ENCODE peak calls at places on chromosomes 12 and 14, in six cellular contexts. M is choroid plexus epithelial cell, Q is HFF-Myc, J is AG10803, U is fibroblast of mammary gland, K is astrocyte of the spinal cord. N is an unnamed sample.

GRCh38 chr14:68886109-68886434 is 93.0 kb downstream of the ACTN1 start:
- DNase-seq in U (no peak), K (no peak), M (peak), J (no peak), Q (no peak), N (no peak)

GRCh38 chr14:100448376-100448775 is 125.2 kb downstream of the SLC25A47 start:
- DNase-seq in U (no peak), J (no peak), M (no peak), K (no peak), Q (no peak), N (no peak)

GRCh38 chr12:79547735-79548347 is 142.9 kb downstream of the PAWR start:
- DNase-seq in M (peak), J (peak), U (peak), K (peak), Q (peak), N (peak)

GRCh38 chr12:88644946-88645702 is 64.9 kb upstream of the KITLG start:
- DNase-seq in Q (no peak), J (no peak), K (no peak), M (no peak), U (no peak), N (no peak)

GRCh38 chr14:105092124-105092911 is 27.1 kb upstream of the GPR132 start:
- DNase-seq in Q (no peak), J (no peak), M (no peak), K (no peak), U (no peak), N (no peak)

GRCh38 chr12:83784298-83784890 is 1097.7 kb downstream of the TMTC2 start:
- DNase-seq in U (peak), Q (no peak), K (no peak), M (no peak), J (peak), N (no peak)

GRCh38 chr12:3263939-3264699 is 186.9 kb downstream of the TSPAN9 start:
- DNase-seq in M (no peak), U (no peak), K (no peak), Q (no peak), J (no peak), N (no peak)

GRCh38 chr12:132600048-132601032 is 10.0 kb downstream of the LRCOL1 start:
- DNase-seq in J (peak), Q (no peak), M (peak), U (peak), K (peak), N (peak)

DNA sequence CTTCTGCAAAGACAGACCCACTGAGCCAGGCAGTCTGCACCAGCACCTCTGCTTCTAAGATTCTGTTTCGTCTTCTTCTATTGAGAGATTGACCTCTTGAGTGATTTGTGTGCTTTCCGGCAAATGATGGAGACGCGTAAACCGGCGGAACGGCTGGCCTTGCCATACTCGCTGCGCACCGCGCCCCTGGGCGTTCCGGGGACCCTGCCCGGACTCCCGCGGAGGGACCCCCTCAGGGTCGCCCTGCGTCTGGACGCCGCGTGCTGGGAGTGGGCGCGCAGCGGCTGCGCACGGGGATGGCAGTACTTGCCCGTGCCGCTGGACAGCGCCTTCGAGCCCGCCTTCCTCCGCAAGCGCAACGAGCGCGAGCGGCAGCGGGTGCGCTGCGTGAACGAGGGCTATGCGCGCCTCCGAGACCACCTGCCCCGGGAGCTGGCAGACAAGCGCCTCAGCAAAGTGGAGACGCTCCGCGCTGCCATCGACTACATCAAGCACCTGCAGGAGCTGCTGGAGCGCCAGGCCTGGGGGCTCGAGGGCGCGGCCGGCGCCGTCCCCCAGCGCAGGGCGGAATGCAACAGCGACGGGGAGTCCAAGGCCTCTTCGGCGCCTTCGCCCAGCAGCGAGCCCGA is 703 bp downstream of the ASCL4 start:
- DNase-seq in K (no peak), M (peak), J (no peak), U (no peak), Q (no peak), N (no peak)
- H3K4me3 ChIP-seq in K (no peak), M (no peak), J (no peak), U (no peak), Q (no peak), N (no peak)

DNA sequence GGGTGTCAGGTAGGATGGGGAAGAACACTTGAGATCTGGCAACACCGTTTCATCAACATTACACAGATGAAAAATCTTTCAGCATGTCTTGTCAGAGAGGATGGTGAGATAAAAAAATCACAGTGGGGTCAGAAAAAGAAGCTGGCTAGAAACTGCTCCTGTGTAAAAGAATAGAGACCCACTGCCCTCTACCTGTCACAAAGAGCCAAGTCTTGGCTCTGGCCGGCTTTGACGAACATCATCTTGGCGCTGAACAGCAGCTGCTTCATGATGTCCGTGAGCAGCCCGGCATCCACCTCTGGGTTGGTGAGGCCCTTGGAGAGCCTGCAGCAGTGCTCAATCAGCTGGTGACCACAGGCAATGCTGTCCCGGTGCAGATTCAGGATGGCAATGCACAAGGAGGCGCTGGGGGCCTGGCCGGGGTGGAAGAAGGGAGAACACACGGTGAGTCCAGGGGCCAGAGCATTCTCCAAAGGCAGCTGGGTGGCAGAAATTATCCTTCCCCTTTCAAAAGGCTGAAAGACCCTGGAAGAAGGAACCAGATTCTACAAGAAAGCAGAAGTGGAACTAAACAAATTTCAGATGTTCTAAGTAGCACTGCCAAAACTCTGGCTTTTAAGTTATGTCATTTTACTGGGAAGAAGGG is 50.2 kb downstream of the ZFYVE26 start:
- DNase-seq in Q (no peak), M (no peak), K (no peak), J (no peak), U (no peak), N (no peak)
- TF ChIP-seq CTCF in Q (no peak), M (no peak), K (no peak), J (no peak), U (no peak), N (no peak)

GRCh38 chr12:1583421-1584078 is 10.8 kb downstream of the FBXL14 start:
- DNase-seq in K (peak), J (peak), Q (peak), M (peak), U (peak), N (peak)
- H3K4me3 ChIP-seq in K (no peak), J (peak), Q (no peak), M (peak), U (no peak), N (no peak)

GRCh38 chr14:103281496-103282231 is 52.4 kb upstream of the EIF5 start:
- DNase-seq in Q (no peak), J (peak), U (peak), K (peak), M (peak), N (peak)
- TF ChIP-seq CTCF in Q (peak), J (peak), U (peak), K (peak), M (peak), N (peak)

DNA sequence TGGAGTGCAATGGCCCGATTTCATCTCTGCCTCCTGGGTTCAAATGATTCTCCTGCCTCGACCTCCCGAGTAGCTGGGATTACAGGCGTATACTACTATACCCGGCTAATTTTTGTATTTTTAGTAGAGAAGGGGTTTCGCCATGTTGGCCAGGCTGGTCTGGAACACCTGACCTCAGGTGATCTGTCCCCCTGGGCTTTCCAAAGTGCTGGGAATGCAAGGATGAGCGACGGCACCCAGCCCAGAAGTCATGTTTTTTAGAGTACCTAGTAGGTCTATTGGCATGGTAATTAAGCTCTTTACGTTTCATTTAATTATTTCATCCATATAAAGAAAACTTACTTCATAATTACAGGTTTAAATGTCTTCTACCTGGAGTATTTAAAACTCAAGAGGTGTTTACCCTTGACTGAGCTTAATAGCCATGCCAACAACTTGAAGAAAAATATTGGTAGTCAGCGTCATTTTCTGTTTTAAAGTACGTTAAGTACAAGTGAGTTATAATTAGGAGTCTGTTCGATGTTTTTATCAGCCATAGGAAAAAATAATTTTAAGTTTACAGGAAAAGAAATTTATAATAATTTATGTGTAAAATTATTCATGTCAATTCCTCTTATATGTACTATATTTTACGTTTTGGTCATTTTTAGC is 4.0 kb downstream of the TMPO start:
- DNase-seq in J (no peak), M (no peak), Q (no peak), U (no peak), K (no peak), N (no peak)
- H3K4me3 ChIP-seq in J (no peak), M (no peak), Q (no peak), U (no peak), K (no peak), N (no peak)

DNA sequence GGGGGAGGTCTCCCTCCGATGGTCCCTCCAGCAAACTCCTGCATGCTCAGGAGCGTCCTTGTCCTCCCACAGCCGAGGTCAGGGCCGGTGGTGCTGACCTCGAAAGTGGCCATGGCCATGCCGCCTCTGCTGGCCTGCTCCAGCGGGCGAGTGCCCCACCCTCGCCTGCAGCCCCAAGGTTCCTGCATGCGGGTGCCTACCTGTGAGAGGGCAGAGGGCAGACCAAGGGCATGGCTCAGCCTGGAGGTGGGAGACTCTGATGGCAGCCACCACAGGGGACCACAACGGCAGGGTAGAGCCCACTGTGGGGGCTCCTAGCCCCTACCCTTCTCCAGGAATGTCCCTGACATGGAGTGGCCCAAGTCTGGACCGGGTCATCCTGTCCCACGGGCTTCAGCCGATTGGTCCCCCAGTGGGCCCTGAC is 38.1 kb upstream of the PPP1R13B start:
- DNase-seq in Q (no peak), M (no peak), J (no peak), K (no peak), U (no peak), N (no peak)
- TF ChIP-seq CTCF in Q (no peak), M (no peak), J (no peak), K (no peak), U (no peak), N (no peak)

GRCh38 chr12:97924122-97924521 is 461.5 kb downstream of the RMST start:
- DNase-seq in K (no peak), M (no peak), Q (no peak), U (no peak), J (no peak), N (no peak)
- H3K4me3 ChIP-seq in K (no peak), M (no peak), Q (no peak), U (no peak), J (no peak), N (no peak)